ENCODE peak calls at places on chromosomes 5 and 9, in eight cellular contexts. W is HCT116, G is SK-N-SH, N is PC-3, S is hepatocyte, D is OCI-LY7, Q is neural progenitor cell, H is MM.1S. V is an unnamed sample. For H3K9me3, the result is how much of the 10 kb centered on the place peaks cover.

GRCh38 chr9:128310461-128310860 is 11.8 kb downstream of the TRUB2 start:
- DNase-seq in W (no peak), G (no peak), N (no peak), S (no peak), D (no peak), Q (no peak), H (no peak), V (no peak)

GRCh38 chr9:109101810-109102209 is 17.9 kb downstream of the TMEM245 start:
- DNase-seq in W (peak), G (no peak), N (peak), S (no peak), D (peak), Q (no peak), H (peak), V (peak)

GRCh38 chr5:132475531-132475930 is 15.0 kb downstream of the IRF1 start:
- DNase-seq in W (no peak), G (no peak), N (no peak), S (peak), D (no peak), Q (no peak), H (no peak), V (no peak)

GRCh38 chr9:20473566-20474116 is 148.7 kb downstream of the MLLT3 start:
- DNase-seq in W (no peak), G (no peak), N (no peak), S (no peak), D (no peak), Q (no peak), H (no peak), V (peak)

GRCh38 chr5:106258591-106259125 is 1412.1 kb downstream of the EFNA5 start:
- DNase-seq in W (peak), G (no peak), N (peak), S (no peak), D (no peak), Q (no peak), H (no peak), V (peak)

GRCh38 chr5:71859515-71859914 is 140.4 kb downstream of the CARTPT start:
- DNase-seq in W (no peak), G (no peak), N (no peak), S (no peak), D (no peak), Q (no peak), H (no peak), V (no peak)

GRCh38 chr9:21017092-21017491 is 14.3 kb downstream of the HACD4 start:
- DNase-seq in W (no peak), G (no peak), N (peak), S (no peak), D (no peak), Q (no peak), H (no peak), V (peak)

GRCh38 chr9:33263131-33263935 is 1.2 kb downstream of the BAG1 start:
- DNase-seq in W (no peak), G (peak), N (peak), S (peak), D (peak), Q (peak), H (peak), V (peak)

GRCh38 chr5:96091874-96092273 is 130.2 kb upstream of the ELL2 start:
- DNase-seq in W (no peak), G (no peak), N (no peak), S (no peak), D (no peak), Q (no peak), H (no peak), V (no peak)

GRCh38 chr5:119726544-119726943 is 97.2 kb downstream of the FAM170A start:
- DNase-seq in W (no peak), G (no peak), N (no peak), S (no peak), D (no peak), Q (no peak), H (no peak), V (no peak)

GRCh38 chr5:111826064-111826463 is 69.1 kb upstream of the NREP start:
- DNase-seq in W (no peak), G (no peak), N (no peak), S (no peak), D (no peak), Q (no peak), H (no peak), V (no peak)

GRCh38 chr5:111976705-111977104 is 219.7 kb upstream of the NREP start:
- DNase-seq in W (no peak), G (no peak), N (peak), S (no peak), D (no peak), Q (no peak), H (no peak), V (peak)

GRCh38 chr5:12316812-12317211 is 412.6 kb upstream of the CTNND2 start:
- DNase-seq in W (no peak), G (no peak), N (peak), S (no peak), D (no peak), Q (no peak), H (no peak), V (no peak)
- H3K9me3 ChIP-seq in W (under half), G (under half), N (under half), S (under half), D (under half), Q (under half), H (under half), V (under half)

GRCh38 chr9:85863875-85864274 is 77.1 kb upstream of the NAA35 start:
- DNase-seq in W (no peak), G (no peak), N (no peak), S (no peak), D (no peak), Q (no peak), H (no peak), V (no peak)
- H2AFZ ChIP-seq in W (no peak), G (no peak), N (no peak), S (no peak), D (no peak), Q (no peak), H (no peak), V (no peak)

GRCh38 chr5:140073296-140073695 is 30.2 kb upstream of the NRG2 start:
- DNase-seq in W (no peak), G (peak), N (peak), S (peak), D (peak), Q (no peak), H (peak), V (peak)

GRCh38 chr5:140076142-140076541 is 33.0 kb upstream of the NRG2 start:
- DNase-seq in W (no peak), G (no peak), N (no peak), S (no peak), D (no peak), Q (no peak), H (no peak), V (no peak)

GRCh38 chr5:140076788-140077187 is 33.7 kb upstream of the NRG2 start:
- DNase-seq in W (no peak), G (no peak), N (no peak), S (no peak), D (no peak), Q (peak), H (no peak), V (peak)

GRCh38 chr5:140072812-140073211 is 29.7 kb upstream of the NRG2 start:
- DNase-seq in W (no peak), G (no peak), N (no peak), S (no peak), D (no peak), Q (no peak), H (no peak), V (no peak)

GRCh38 chr5:140075371-140075770 is 32.3 kb upstream of the NRG2 start:
- DNase-seq in W (no peak), G (peak), N (peak), S (no peak), D (peak), Q (no peak), H (no peak), V (peak)
- TF ChIP-seq EZH2phosphoT487 in W (no peak), G (no peak), N (no peak), S (no peak), D (no peak), Q (no peak), H (no peak), V (no peak)

GRCh38 chr5:141354900-141355469 is at the start of gene PCDHGA4:
- DNase-seq in W (no peak), G (no peak), N (no peak), S (no peak), D (peak), Q (no peak), H (no peak), V (peak)
- H3K9me3 ChIP-seq in W (under half), G (under half), N (under half), S (under half), D (under half), Q (under half), H (under half), V (under half)

DNA sequence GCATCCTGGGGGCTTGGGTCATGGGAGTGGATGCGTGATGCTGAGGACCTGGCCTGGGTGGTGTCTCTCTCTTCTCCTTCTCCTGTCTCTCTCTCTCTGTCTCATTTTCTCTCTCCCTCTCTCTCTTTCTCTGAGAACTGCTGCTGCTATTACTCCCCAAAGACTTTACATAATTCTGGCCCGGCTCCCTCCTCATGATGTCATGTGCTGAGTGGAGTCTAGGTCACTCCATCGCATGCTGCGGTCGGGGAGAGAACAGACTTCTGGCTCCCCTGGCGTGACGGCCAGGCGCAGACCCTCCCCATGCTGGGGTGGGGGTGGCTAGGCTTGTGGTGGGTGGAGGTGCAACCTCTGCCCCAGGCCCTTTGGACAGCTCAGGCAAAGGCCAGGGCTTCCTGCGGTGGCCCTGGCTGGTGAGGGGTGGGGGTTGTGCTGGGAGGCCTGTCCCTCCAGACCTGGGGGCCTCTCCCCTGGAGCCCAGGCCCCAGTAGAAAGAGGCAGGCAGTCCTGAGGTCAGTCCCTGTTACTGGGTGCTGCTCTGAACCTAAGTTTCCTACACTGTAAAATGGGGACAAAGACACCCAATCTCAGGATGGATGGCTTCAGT is 26.6 kb downstream of the FGF18 start:
- DNase-seq in W (no peak), G (no peak), N (no peak), S (no peak), D (no peak), Q (no peak), H (no peak), V (peak)
- H2AFZ ChIP-seq in W (no peak), G (no peak), N (no peak), S (no peak), D (no peak), Q (no peak), H (no peak), V (no peak)

GRCh38 chr9:88697764-88698436 is 162.9 kb downstream of the NXNL2 start:
- DNase-seq in W (no peak), G (no peak), N (no peak), S (no peak), D (no peak), Q (no peak), H (peak), V (peak)
- TF ChIP-seq EZH2phosphoT487 in W (no peak), G (no peak), N (no peak), S (no peak), D (no peak), Q (no peak), H (no peak), V (no peak)